ENCODE peak calls at places on chromosome 4, in eight cellular contexts. One of them, this sample, is unnamed.

GRCh38 chr4:86007042-86007441 is 352.8 kb downstream of the MAPK10 start:
- DNase-seq in brain pericyte: no peak
- DNase-seq in glutamatergic neuron: no peak
- DNase-seq in left cardiac atrium: no peak
- DNase-seq in AML-193: no peak
- DNase-seq in kidney tubule cell: no peak
- DNase-seq in AG04450: no peak
- DNase-seq in germinal center: no peak
- DNase-seq in this sample: no peak

GRCh38 chr4:67727124-67727850 is 26.3 kb upstream of the UBA6 start:
- DNase-seq in brain pericyte: no peak
- DNase-seq in glutamatergic neuron: no peak
- DNase-seq in left cardiac atrium: no peak
- DNase-seq in AML-193: no peak
- DNase-seq in kidney tubule cell: peak
- DNase-seq in AG04450: no peak
- DNase-seq in germinal center: no peak
- DNase-seq in this sample: no peak

GRCh38 chr4:5821665-5822358 is 71.1 kb downstream of the CRMP1 start:
- DNase-seq in brain pericyte: no peak
- DNase-seq in glutamatergic neuron: peak
- DNase-seq in left cardiac atrium: no peak
- DNase-seq in AML-193: no peak
- DNase-seq in kidney tubule cell: no peak
- DNase-seq in AG04450: no peak
- DNase-seq in germinal center: no peak
- DNase-seq in this sample: no peak

GRCh38 chr4:38210396-38211114 is 250.4 kb downstream of the PTTG2 start:
- DNase-seq in brain pericyte: peak
- DNase-seq in glutamatergic neuron: no peak
- DNase-seq in left cardiac atrium: no peak
- DNase-seq in AML-193: no peak
- DNase-seq in kidney tubule cell: peak
- DNase-seq in AG04450: no peak
- DNase-seq in germinal center: no peak
- DNase-seq in this sample: no peak

GRCh38 chr4:161714022-161714751 is 449.6 kb downstream of the FSTL5 start:
- DNase-seq in brain pericyte: peak
- DNase-seq in glutamatergic neuron: no peak
- DNase-seq in left cardiac atrium: no peak
- DNase-seq in AML-193: no peak
- DNase-seq in kidney tubule cell: peak
- DNase-seq in AG04450: peak
- DNase-seq in germinal center: no peak
- DNase-seq in this sample: peak

GRCh38 chr4:1533501-1534064 is 127.3 kb upstream of the NKX1-1 start:
- DNase-seq in brain pericyte: no peak
- DNase-seq in glutamatergic neuron: peak
- DNase-seq in left cardiac atrium: peak
- DNase-seq in AML-193: no peak
- DNase-seq in kidney tubule cell: no peak
- DNase-seq in AG04450: no peak
- DNase-seq in germinal center: no peak
- DNase-seq in this sample: no peak

GRCh38 chr4:98658287-98659105 is at the start of gene TSPAN5:
- DNase-seq in brain pericyte: no peak
- DNase-seq in glutamatergic neuron: peak
- DNase-seq in left cardiac atrium: peak
- DNase-seq in AML-193: peak
- DNase-seq in kidney tubule cell: peak
- DNase-seq in AG04450: no peak
- DNase-seq in germinal center: peak
- DNase-seq in this sample: peak

GRCh38 chr4:101252721-101253120 is 94.6 kb downstream of the PPP3CA start:
- DNase-seq in brain pericyte: no peak
- DNase-seq in glutamatergic neuron: no peak
- DNase-seq in left cardiac atrium: no peak
- DNase-seq in AML-193: no peak
- DNase-seq in kidney tubule cell: peak
- DNase-seq in AG04450: no peak
- DNase-seq in germinal center: no peak
- DNase-seq in this sample: no peak

GRCh38 chr4:147944264-147944663 is 212.4 kb downstream of the ARHGAP10 start:
- DNase-seq in brain pericyte: no peak
- DNase-seq in glutamatergic neuron: no peak
- DNase-seq in left cardiac atrium: no peak
- DNase-seq in AML-193: no peak
- DNase-seq in kidney tubule cell: no peak
- DNase-seq in AG04450: no peak
- DNase-seq in germinal center: no peak
- DNase-seq in this sample: no peak

GRCh38 chr4:88033309-88033708 is 25.9 kb downstream of the PKD2 start:
- DNase-seq in brain pericyte: peak
- DNase-seq in glutamatergic neuron: no peak
- DNase-seq in left cardiac atrium: no peak
- DNase-seq in AML-193: peak
- DNase-seq in kidney tubule cell: peak
- DNase-seq in AG04450: peak
- DNase-seq in germinal center: peak
- DNase-seq in this sample: peak

GRCh38 chr4:146132445-146132844 is 43.1 kb upstream of the LSM6 start:
- DNase-seq in brain pericyte: no peak
- DNase-seq in glutamatergic neuron: no peak
- DNase-seq in left cardiac atrium: no peak
- DNase-seq in AML-193: no peak
- DNase-seq in kidney tubule cell: peak
- DNase-seq in AG04450: no peak
- DNase-seq in germinal center: no peak
- DNase-seq in this sample: no peak

GRCh38 chr4:51836531-51836930 is 6.4 kb upstream of the DCUN1D4 start:
- DNase-seq in brain pericyte: no peak
- DNase-seq in glutamatergic neuron: no peak
- DNase-seq in left cardiac atrium: no peak
- DNase-seq in AML-193: peak
- DNase-seq in kidney tubule cell: peak
- DNase-seq in AG04450: no peak
- DNase-seq in germinal center: no peak
- DNase-seq in this sample: no peak

GRCh38 chr4:67680568-67681222 is 20.3 kb downstream of the UBA6 start:
- DNase-seq in brain pericyte: no peak
- DNase-seq in glutamatergic neuron: no peak
- DNase-seq in left cardiac atrium: no peak
- DNase-seq in AML-193: no peak
- DNase-seq in kidney tubule cell: peak
- DNase-seq in AG04450: no peak
- DNase-seq in germinal center: no peak
- DNase-seq in this sample: no peak

GRCh38 chr4:78642934-78643333 is 91.4 kb downstream of the ANXA3 start:
- DNase-seq in brain pericyte: no peak
- DNase-seq in glutamatergic neuron: no peak
- DNase-seq in left cardiac atrium: no peak
- DNase-seq in AML-193: no peak
- DNase-seq in kidney tubule cell: no peak
- DNase-seq in AG04450: no peak
- DNase-seq in germinal center: no peak
- DNase-seq in this sample: no peak

This sample was measured in AG09319.